ENCODE peak calls at places on chromosomes 5 and 9, in four cellular contexts. W is activated CD8-positive, alpha-beta T cell treated with anti-CD3 and anti-CD28 coated beads for 36 hours; D is CD4-positive, alpha-beta T cell; R is A549. N is an unnamed sample.
A peak's percentile ranks its signal among the peaks of the same experiment; 100 is the strongest.

GRCh38 chr5:51347704-51348103 is 35.5 kb upstream of the ISL1 start:
- DNase-seq in D (no peak), R (no peak), W (no peak), N (no peak)

GRCh38 chr5:154694159-154694558 is 61.0 kb upstream of the LARP1 start:
- DNase-seq in D (no peak), W (no peak), R (no peak), N (no peak)

GRCh38 chr5:166032601-166033000 is 2258.8 kb upstream of the WWC1 start:
- DNase-seq in D (no peak), R (no peak), W (no peak), N (no peak)

GRCh38 chr5:132497488-132497997 is 7.0 kb upstream of the IRF1 start:
- DNase-seq in D (no peak), R (peak; percentile 92), W (peak; percentile 18), N (no peak)

GRCh38 chr5:68077349-68077894 is 138.1 kb upstream of the PIK3R1 start:
- DNase-seq in D (no peak), W (no peak), R (no peak), N (no peak)

GRCh38 chr5:158658439-158659230 is 441.1 kb downstream of the EBF1 start:
- DNase-seq in R (no peak), D (no peak), W (no peak), N (no peak)

GRCh38 chr9:86794356-86795046 is 152.8 kb downstream of the GAS1 start:
- DNase-seq in W (no peak), D (no peak), R (no peak), N (peak; percentile 70)

GRCh38 chr5:55994502-55994997 is at the start of gene IL6ST:
- DNase-seq in W (peak; percentile 55), R (peak; percentile 60), D (peak; percentile 39), N (no peak)

GRCh38 chr9:88746029-88746743 is 211.2 kb downstream of the NXNL2 start:
- DNase-seq in W (no peak), R (no peak), D (no peak), N (peak; percentile 68)

GRCh38 chr9:111525056-111525977 is at the start of gene ZNF483:
- DNase-seq in W (peak; percentile 76), D (peak; percentile 64), R (peak; percentile 73), N (no peak)

GRCh38 chr9:135504262-135505229 is 4.1 kb downstream of the MRPS2 start:
- DNase-seq in D (peak; percentile 33), R (peak; percentile 85), W (peak; percentile 73), N (no peak)

GRCh38 chr5:93273176-93273575 is 307.8 kb downstream of the NR2F1-AS1 start:
- DNase-seq in W (no peak), R (no peak), D (no peak), N (peak; percentile 19)

GRCh38 chr5:157612071-157612476 is 36.5 kb upstream of the ADAM19 start:
- DNase-seq in R (no peak), D (no peak), W (no peak), N (no peak)

GRCh38 chr5:84249918-84250635 is 134.6 kb downstream of the EDIL3 start:
- DNase-seq in R (no peak), D (no peak), W (no peak), N (peak; percentile 72)

GRCh38 chr9:72509053-72509452 is 12.4 kb upstream of the TMC1 start:
- DNase-seq in W (no peak), R (no peak), D (no peak), N (no peak)

GRCh38 chr5:9924614-9925013 is 294.5 kb upstream of the TAS2R1 start:
- DNase-seq in R (peak; percentile 29), W (no peak), D (no peak), N (peak; percentile 92)

GRCh38 chr5:88829053-88829452 is 53.9 kb downstream of the MEF2C start:
- DNase-seq in R (no peak), W (no peak), D (no peak), N (no peak)

GRCh38 chr9:90189306-90189705 is 453.3 kb downstream of the DIRAS2 start:
- DNase-seq in R (no peak), W (no peak), D (no peak), N (no peak)

GRCh38 chr9:16828335-16829281 is 41.9 kb downstream of the BNC2 start:
- DNase-seq in R (no peak), W (no peak), D (no peak), N (no peak)

GRCh38 chr9:131656356-131657030 is 83.4 kb downstream of the RAPGEF1 start:
- DNase-seq in R (no peak), W (peak; percentile 82), D (peak; percentile 74), N (no peak)

GRCh38 chr9:109064963-109065701 is 51.8 kb upstream of the CTNNAL1 start:
- DNase-seq in D (no peak), R (peak; percentile 21), W (no peak), N (no peak)

GRCh38 chr5:137752873-137753226 is 1.3 kb downstream of the HNRNPA0 start:
- DNase-seq in W (peak; percentile 59), D (no peak), R (no peak), N (no peak)

GRCh38 chr5:34998058-34998789 is 49.5 kb downstream of the AGXT2 start:
- DNase-seq in W (no peak), D (no peak), R (no peak), N (no peak)

GRCh38 chr9:124412228-124412575 is 3.0 kb downstream of the PSMB7 start:
- DNase-seq in D (no peak), W (no peak), R (no peak), N (no peak)

GRCh38 chr9:36218011-36218410 is 27.3 kb downstream of the CLTA start:
- DNase-seq in W (no peak), D (no peak), R (no peak), N (no peak)

GRCh38 chr5:106393276-106393675 is 1277.5 kb downstream of the EFNA5 start:
- DNase-seq in R (no peak), W (no peak), D (no peak), N (no peak)

GRCh38 chr9:134723491-134723890 is 81.9 kb downstream of the COL5A1 start:
- DNase-seq in R (no peak), D (no peak), W (no peak), N (no peak)

GRCh38 chr5:98248949-98249348 is 524.5 kb upstream of the RGMB start:
- DNase-seq in R (no peak), W (no peak), D (no peak), N (peak; percentile 86)

GRCh38 chr5:140243855-140244254 is 59.0 kb downstream of the PFDN1 start:
- DNase-seq in D (no peak), R (no peak), W (no peak), N (no peak)

GRCh38 chr9:105302728-105303127 is 58.3 kb downstream of the SLC44A1 start:
- DNase-seq in W (no peak), R (no peak), D (no peak), N (no peak)

GRCh38 chr9:101388507-101388993 is 3.7 kb upstream of the BAAT start:
- DNase-seq in D (no peak), W (no peak), R (no peak), N (no peak)
- TF ChIP-seq CTCF in D (no peak), W (no peak), R (peak; percentile 61), N (peak; percentile 37)

DNA sequence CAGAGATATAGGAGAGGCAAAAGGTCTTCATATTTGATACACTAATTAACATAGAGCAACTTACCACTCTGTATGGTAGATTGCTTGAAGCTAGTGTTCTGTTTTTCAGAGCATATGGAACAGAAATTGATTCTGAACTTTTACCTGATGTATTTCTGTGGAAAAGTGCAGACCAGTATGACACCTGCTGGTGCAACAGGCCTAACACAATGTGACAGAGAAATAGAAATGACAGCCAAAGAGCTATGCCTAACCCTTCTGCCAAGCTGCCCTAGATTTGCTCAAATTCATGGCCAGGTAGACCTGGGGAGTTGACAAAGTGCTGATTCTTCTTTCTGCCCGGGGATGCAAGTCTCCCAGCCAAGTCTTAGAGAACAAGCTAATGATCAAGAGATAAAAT is 65.4 kb upstream of the RNF180 start:
- DNase-seq in D (no peak), R (no peak), W (no peak), N (no peak)
- TF ChIP-seq CTCF in D (no peak), R (no peak), W (no peak), N (no peak)

DNA sequence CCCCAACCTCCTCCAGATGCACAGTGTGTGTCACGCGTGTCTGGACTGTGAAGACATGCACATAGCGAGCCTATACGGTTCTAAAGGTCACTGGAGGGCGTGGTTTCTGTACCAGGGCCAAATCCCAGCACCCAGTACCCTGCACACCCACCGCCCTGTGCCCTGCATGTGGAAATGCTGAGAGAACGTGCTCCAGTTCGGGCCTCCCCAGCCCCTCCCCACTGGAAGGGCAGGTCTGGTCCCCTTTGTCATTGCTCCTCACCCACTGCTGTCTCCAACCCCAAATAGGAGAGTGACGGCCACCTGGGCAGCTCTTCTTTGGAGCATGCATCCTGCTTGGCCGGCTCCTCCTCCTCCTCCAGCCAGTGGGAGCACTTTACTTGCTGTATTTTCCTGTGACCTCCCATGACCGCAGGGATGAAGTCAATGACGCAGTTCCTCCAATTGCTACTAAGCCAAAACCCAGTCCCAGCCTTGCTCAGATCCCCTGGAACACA is 116.7 kb downstream of the WNK2 start:
- DNase-seq in W (no peak), R (no peak), D (no peak), N (no peak)
- TF ChIP-seq CTCF in W (no peak), R (no peak), D (no peak), N (no peak)

DNA sequence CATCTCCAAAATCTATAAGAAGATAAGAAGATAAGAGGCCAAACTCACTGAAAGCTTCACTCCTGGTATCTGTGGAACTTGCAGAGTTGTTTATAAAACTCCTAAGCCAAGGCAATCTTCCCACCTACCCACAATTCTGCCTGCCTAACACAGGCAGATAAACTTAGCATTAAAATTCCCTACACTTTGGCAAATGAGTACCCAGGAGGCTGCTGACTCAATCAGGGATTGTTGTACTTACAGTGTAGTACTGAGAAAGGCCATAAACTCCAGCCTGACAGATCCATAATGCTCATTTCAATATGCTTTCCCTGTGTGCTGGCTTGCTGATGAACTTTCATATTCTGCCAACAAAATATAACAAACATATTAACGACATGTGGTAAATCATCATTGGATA is 725.2 kb downstream of the BRINP1 start:
- DNase-seq in W (no peak), R (no peak), D (no peak), N (no peak)
- TF ChIP-seq CTCF in W (no peak), R (no peak), D (no peak), N (no peak)

GRCh38 chr9:79800578-79800977 is 228.8 kb downstream of the TLE4 start:
- DNase-seq in R (no peak), D (no peak), W (no peak), N (peak; percentile 26)
- TF ChIP-seq CTCF in R (no peak), D (no peak), W (no peak), N (no peak)

GRCh38 chr9:98678244-98678842 is 30.4 kb downstream of the GABBR2 start:
- DNase-seq in D (no peak), R (peak; percentile 26), W (peak; percentile 35), N (no peak)
- TF ChIP-seq CTCF in D (no peak), R (peak; percentile 39), W (peak; percentile 54), N (peak; percentile 47)